ENCODE peak calls at places on chromosomes 6 and 20, in seven cellular contexts. O is aorta, Z is PC-3, R is HCT116, F is lung, V is K562, X is GM23338. U is an unnamed sample.
A peak's percentile ranks its signal among the peaks of the same experiment; 100 is the strongest.

GRCh38 chr6:56821005-56821432 is 133.9 kb upstream of the BEND6 start:
- ATAC-seq in O (no peak), Z (no peak), R (no peak), F (no peak), V (no peak), X (peak; percentile 34), U (no peak)

GRCh38 chr6:156686429-156686939 is 90.7 kb upstream of the ARID1B start:
- ATAC-seq in O (peak; percentile 65), Z (peak; percentile 34), R (peak; percentile 56), F (peak; percentile 16), V (peak; percentile 58), X (peak; percentile 65), U (peak; percentile 8)

GRCh38 chr6:33860706-33861474 is 57.1 kb upstream of the MLN start:
- ATAC-seq in O (no peak), Z (peak; percentile 35), R (no peak), F (no peak), V (no peak), X (no peak), U (no peak)

GRCh38 chr6:153032255-153032882 is 29.9 kb upstream of the MTRF1L start:
- ATAC-seq in O (peak; percentile 52), Z (peak; percentile 14), R (peak; percentile 60), F (no peak), V (peak; percentile 58), X (no peak), U (no peak)

GRCh38 chr6:156741287-156742073 is 35.7 kb upstream of the ARID1B start:
- ATAC-seq in O (no peak), Z (no peak), R (no peak), F (no peak), V (no peak), X (no peak), U (no peak)

GRCh38 chr6:153832543-153832942 is 206.5 kb upstream of the OPRM1 start:
- ATAC-seq in O (no peak), Z (no peak), R (no peak), F (no peak), V (no peak), X (no peak), U (no peak)

GRCh38 chr6:40901322-40902055 is 137.5 kb downstream of the UNC5CL start:
- ATAC-seq in O (no peak), Z (no peak), R (no peak), F (no peak), V (no peak), X (no peak), U (no peak)

GRCh38 chr6:29953001-29953436 is 10.7 kb downstream of the HLA-A start:
- ATAC-seq in O (no peak), Z (peak; percentile 82), R (peak; percentile 83), F (no peak), V (no peak), X (no peak), U (peak; percentile 45)

GRCh38 chr6:144083172-144083571 is 12.2 kb downstream of the SF3B5 start:
- ATAC-seq in O (no peak), Z (peak; percentile 79), R (no peak), F (no peak), V (no peak), X (no peak), U (no peak)

GRCh38 chr20:3210346-3210745 is 1.0 kb downstream of the ITPA start:
- ATAC-seq in O (no peak), Z (no peak), R (peak; percentile 9), F (no peak), V (peak; percentile 21), X (no peak), U (no peak)

GRCh38 chr6:43806041-43806757 is 36.2 kb downstream of the VEGFA start:
- ATAC-seq in O (peak; percentile 16), Z (no peak), R (no peak), F (no peak), V (no peak), X (no peak), U (no peak)

GRCh38 chr6:13038315-13039261 is 289.7 kb downstream of the TBC1D7 start:
- ATAC-seq in O (peak; percentile 15), Z (no peak), R (no peak), F (peak; percentile 11), V (no peak), X (no peak), U (no peak)

GRCh38 chr6:144211160-144211559 is 60.8 kb downstream of the STX11 start:
- ATAC-seq in O (no peak), Z (no peak), R (no peak), F (no peak), V (no peak), X (no peak), U (no peak)

GRCh38 chr20:13813910-13814309 is 29.1 kb downstream of the NDUFAF5 start:
- ATAC-seq in O (no peak), Z (no peak), R (no peak), F (no peak), V (no peak), X (no peak), U (no peak)
- H3K36me3 ChIP-seq in O (peaks cover 18% of the 10 kb centered on the region), Z (peaks cover 78% of the 10 kb centered on the region), R (peaks cover 57% of the 10 kb centered on the region), F (peaks cover 66% of the 10 kb centered on the region), V (peaks cover 93% of the 10 kb centered on the region), X (peaks cover 64% of the 10 kb centered on the region), U (peaks cover 16% of the 10 kb centered on the region)

GRCh38 chr20:36804425-36804824 is 30.9 kb upstream of the DSN1 start:
- ATAC-seq in O (no peak), Z (no peak), R (no peak), F (no peak), V (no peak), X (no peak), U (no peak)

GRCh38 chr20:36796117-36796516 is 22.6 kb upstream of the DSN1 start:
- ATAC-seq in O (no peak), Z (no peak), R (no peak), F (no peak), V (no peak), X (no peak), U (no peak)

GRCh38 chr20:36802326-36803223 is 29.0 kb upstream of the DSN1 start:
- ATAC-seq in O (no peak), Z (peak; percentile 53), R (peak; percentile 63), F (no peak), V (no peak), X (peak; percentile 45), U (no peak)

GRCh38 chr20:36796868-36797267 is 23.3 kb upstream of the DSN1 start:
- ATAC-seq in O (no peak), Z (no peak), R (no peak), F (no peak), V (no peak), X (no peak), U (no peak)

GRCh38 chr20:36800410-36800809 is 26.8 kb upstream of the DSN1 start:
- ATAC-seq in O (no peak), Z (no peak), R (no peak), F (no peak), V (no peak), X (no peak), U (no peak)
- H3K36me3 ChIP-seq in O (peaks cover 15% of the 10 kb centered on the region), Z (peaks cover 54% of the 10 kb centered on the region), R (peaks cover 24% of the 10 kb centered on the region), F (peaks cover 14% of the 10 kb centered on the region), V (peaks cover 84% of the 10 kb centered on the region), X (peaks cover 15% of the 10 kb centered on the region), U (peaks cover 100% of the 10 kb centered on the region)

DNA sequence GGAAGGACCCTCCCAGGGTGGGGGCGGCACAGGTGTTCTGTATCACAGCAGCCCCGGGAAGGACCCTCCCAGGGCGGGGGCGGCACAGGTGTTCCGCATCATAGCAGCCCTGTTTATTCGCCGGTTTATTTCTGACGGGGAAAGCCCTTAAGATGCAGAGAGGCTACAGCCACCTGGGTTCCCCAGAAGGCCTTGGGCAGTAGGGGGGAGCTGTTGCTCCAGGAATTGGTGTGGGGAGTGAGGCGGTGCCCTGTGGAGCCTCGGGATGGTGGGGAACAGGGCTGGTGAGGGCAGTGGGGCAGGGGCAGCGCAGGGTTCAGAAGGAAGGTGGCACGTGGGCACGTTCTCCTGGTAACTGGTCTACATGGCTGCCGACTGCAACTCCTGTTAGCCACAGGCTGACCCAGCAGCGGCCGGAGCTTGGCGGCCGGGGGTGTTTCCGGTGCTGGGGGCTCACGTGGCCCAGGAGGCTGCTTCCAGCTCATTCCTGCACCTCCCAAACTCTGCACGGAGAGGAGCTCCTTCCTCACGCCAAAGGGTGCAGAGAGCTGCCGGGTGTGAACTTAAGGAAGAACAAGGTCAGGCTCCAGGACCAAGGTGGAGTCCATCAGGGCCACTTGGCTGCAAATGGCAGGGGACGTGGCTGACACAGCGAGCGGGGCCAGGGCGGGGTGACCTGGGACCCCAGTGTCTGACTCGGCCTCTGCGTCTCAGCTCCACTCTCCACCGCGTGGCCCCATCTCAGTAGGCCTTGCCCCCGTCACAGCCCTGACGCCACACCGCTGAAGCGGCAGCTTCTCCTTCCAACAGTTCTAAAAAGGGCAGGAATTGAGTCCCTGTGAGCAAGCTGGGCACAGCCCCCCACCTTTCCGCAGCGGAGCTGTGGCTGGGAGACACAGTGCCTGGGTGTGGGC is 13.2 kb downstream of the SLCO4A1 start:
- ATAC-seq in O (no peak), Z (no peak), R (no peak), F (no peak), V (no peak), X (no peak), U (no peak)
- H3K36me3 ChIP-seq in O (no peaks in the 10 kb centered on the region), Z (peaks cover 72% of the 10 kb centered on the region), R (peaks cover 47% of the 10 kb centered on the region), F (no peaks in the 10 kb centered on the region), V (peaks cover 44% of the 10 kb centered on the region), X (no peaks in the 10 kb centered on the region), U (no peaks in the 10 kb centered on the region)

DNA sequence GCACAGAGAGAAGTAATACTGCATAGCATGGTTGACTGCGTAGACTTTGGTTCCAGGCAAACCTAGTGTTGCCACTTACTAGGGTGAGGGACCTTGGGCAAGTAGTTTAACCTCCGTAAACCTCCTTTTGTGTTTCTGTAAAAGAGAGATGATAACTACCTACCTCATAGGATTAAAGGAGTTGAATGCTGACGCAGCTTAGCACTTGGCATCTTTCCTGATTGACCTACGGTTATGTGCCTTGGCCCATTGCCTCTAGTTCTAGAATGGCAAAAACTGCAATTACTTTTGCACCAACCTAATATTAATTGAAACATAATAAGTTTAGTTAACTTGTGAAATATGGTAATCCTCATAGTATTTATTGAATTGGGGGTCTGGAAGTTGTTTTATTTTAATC is 19.1 kb downstream of the GHRH start:
- ATAC-seq in O (no peak), Z (no peak), R (no peak), F (no peak), V (no peak), X (no peak), U (no peak)
- H3K36me3 ChIP-seq in O (peaks cover 2% of the 10 kb centered on the region), Z (peaks cover 64% of the 10 kb centered on the region), R (peaks cover 35% of the 10 kb centered on the region), F (peaks cover 27% of the 10 kb centered on the region), V (peaks cover 64% of the 10 kb centered on the region), X (peaks cover 41% of the 10 kb centered on the region), U (peaks cover 63% of the 10 kb centered on the region)

DNA sequence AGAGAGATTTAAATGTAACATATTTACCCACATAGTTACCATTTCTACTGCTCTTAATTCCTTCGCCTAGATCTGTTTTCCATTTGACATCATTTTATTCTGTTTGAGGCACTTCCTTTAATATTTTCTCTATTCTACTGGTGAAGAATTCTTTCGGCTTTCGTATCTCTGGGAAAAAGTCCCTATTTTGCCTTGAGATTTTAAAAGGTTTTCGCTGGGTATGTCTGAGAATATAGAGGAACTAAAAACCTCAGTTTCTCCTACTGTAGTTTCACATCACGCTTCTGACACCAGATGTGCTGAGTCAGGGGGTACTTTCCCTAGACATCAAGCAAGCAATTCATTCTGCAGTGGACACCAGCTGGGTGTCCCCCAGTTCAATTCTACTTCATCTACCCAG is 61.7 kb downstream of the E2F3 start:
- ATAC-seq in O (no peak), Z (no peak), R (no peak), F (no peak), V (no peak), X (no peak), U (no peak)
- H3K36me3 ChIP-seq in O (no peaks in the 10 kb centered on the region), Z (peaks cover 7% of the 10 kb centered on the region), R (no peaks in the 10 kb centered on the region), F (no peaks in the 10 kb centered on the region), V (peaks cover 64% of the 10 kb centered on the region), X (peaks cover 8% of the 10 kb centered on the region), U (peaks cover 7% of the 10 kb centered on the region)

GRCh38 chr20:44866703-44867335 is 18.7 kb upstream of the YWHAB start:
- ATAC-seq in O (no peak), Z (no peak), R (no peak), F (no peak), V (no peak), X (no peak), U (no peak)
- H3K36me3 ChIP-seq in O (no peaks in the 10 kb centered on the region), Z (no peaks in the 10 kb centered on the region), R (no peaks in the 10 kb centered on the region), F (no peaks in the 10 kb centered on the region), V (no peaks in the 10 kb centered on the region), X (no peaks in the 10 kb centered on the region), U (no peaks in the 10 kb centered on the region)